ENCODE peak calls at places on chromosomes 11 and 22, in six cellular contexts. P is GM23248, F is kidney tubule cell, Y is renal cortical epithelial cell, R is iris pigment epithelial cell, M is left lung. J is an unnamed sample.
A peak's percentile ranks its signal among the peaks of the same experiment; 100 is the strongest.

GRCh38 chr22:45504703-45505341 is 2.1 kb downstream of the FBLN1 start:
- DNase-seq in P (peak; percentile 75), F (no peak), Y (no peak), R (peak; percentile 55), M (peak; percentile 68), J (no peak)

GRCh38 chr22:41028841-41029240 is 63.6 kb upstream of the EP300 start:
- DNase-seq in P (peak; percentile 97), F (peak; percentile 70), Y (peak; percentile 95), R (peak; percentile 97), M (no peak), J (no peak)

GRCh38 chr11:69115586-69116560 is 39.9 kb upstream of the SMIM38 start:
- DNase-seq in P (no peak), F (peak; percentile 72), Y (peak; percentile 85), R (no peak), M (peak; percentile 90), J (peak; percentile 43)

GRCh38 chr11:124900464-124900863 is 2.8 kb upstream of the ROBO4 start:
- DNase-seq in P (peak; percentile 96), F (peak; percentile 94), Y (peak; percentile 57), R (peak; percentile 87), M (no peak), J (no peak)

GRCh38 chr22:42994917-42995562 is 19.9 kb downstream of the PACSIN2 start:
- DNase-seq in P (peak; percentile 95), F (peak; percentile 98), Y (peak; percentile 100), R (peak; percentile 94), M (peak; percentile 81), J (peak; percentile 75)

GRCh38 chr11:69372589-69373250 is 78.8 kb downstream of the MYEOV start:
- DNase-seq in P (no peak), F (no peak), Y (no peak), R (no peak), M (no peak), J (peak; percentile 5)

GRCh38 chr11:94766656-94767291 is 1.4 kb upstream of the AMOTL1 start:
- DNase-seq in P (peak; percentile 43), F (no peak), Y (no peak), R (no peak), M (no peak), J (no peak)

GRCh38 chr22:32204856-32205722 is at the start of gene RFPL2:
- DNase-seq in P (peak; percentile 5), F (peak; percentile 77), Y (peak; percentile 52), R (peak; percentile 21), M (peak; percentile 89), J (peak; percentile 32)

GRCh38 chr11:39365809-39366436 is 2093.5 kb downstream of the LRRC4C start:
- DNase-seq in P (peak; percentile 35), F (peak; percentile 55), Y (peak; percentile 43), R (peak; percentile 10), M (no peak), J (no peak)

GRCh38 chr11:119975561-119976152 is 162.3 kb downstream of the TRIM29 start:
- DNase-seq in P (no peak), F (no peak), Y (no peak), R (no peak), M (peak; percentile 67), J (no peak)

GRCh38 chr22:49370841-49371301 is 456.8 kb downstream of the BRD1 start:
- DNase-seq in P (no peak), F (no peak), Y (no peak), R (no peak), M (no peak), J (no peak)

GRCh38 chr11:30741039-30741550 is 154.9 kb upstream of the MPPED2 start:
- DNase-seq in P (peak; percentile 11), F (peak; percentile 5), Y (peak; percentile 57), R (peak; percentile 83), M (no peak), J (peak; percentile 29)

GRCh38 chr11:93526058-93526633 is 17.0 kb downstream of the SMCO4 start:
- DNase-seq in P (no peak), F (no peak), Y (no peak), R (no peak), M (no peak), J (no peak)

GRCh38 chr22:49198705-49199084 is 629.0 kb downstream of the BRD1 start:
- DNase-seq in P (no peak), F (no peak), Y (no peak), R (no peak), M (no peak), J (no peak)

GRCh38 chr11:35390737-35391682 is 28.3 kb downstream of the SLC1A2 start:
- DNase-seq in P (peak; percentile 89), F (peak; percentile 57), Y (peak; percentile 77), R (peak; percentile 93), M (peak; percentile 55), J (peak; percentile 19)

GRCh38 chr11:134120143-134120850 is 51.4 kb downstream of the JAM3 start:
- DNase-seq in P (peak; percentile 97), F (no peak), Y (no peak), R (peak; percentile 97), M (no peak), J (peak; percentile 39)

J was measured in transverse colon.